ENCODE peak calls at places on chromosomes 2 and 18, in eight cellular contexts. R, O, C, M, E, Q, J and I are unnamed samples.
A peak's percentile ranks its signal among the peaks of the same experiment; 100 is the strongest.

GRCh38 chr2:217610411-217610814 is 392.4 kb downstream of the TNS1 start:
- DNase-seq in C (no peak), Q (no peak), O (no peak), M (no peak), R (no peak), J (peak; percentile 41), E (no peak), I (no peak)

GRCh38 chr2:218427741-218428140 is 8.8 kb downstream of the VIL1 start:
- DNase-seq in O (peak; percentile 12), Q (no peak), E (no peak), J (no peak), M (no peak), R (no peak), C (no peak), I (no peak)

GRCh38 chr2:120577896-120578295 is 157.8 kb upstream of the GLI2 start:
- DNase-seq in E (no peak), C (no peak), R (no peak), Q (no peak), J (no peak), M (no peak), O (no peak), I (no peak)

GRCh38 chr2:127400897-127401756 is 13.4 kb upstream of the MAP3K2 start:
- DNase-seq in E (no peak), O (peak; percentile 71), J (no peak), Q (no peak), C (no peak), R (no peak), M (no peak), I (no peak)

GRCh38 chr2:230879271-230879882 is 14.6 kb downstream of the ITM2C start:
- DNase-seq in O (no peak), J (no peak), R (no peak), C (no peak), M (no peak), Q (no peak), E (peak; percentile 4), I (no peak)

GRCh38 chr2:199922856-199923255 is 11.8 kb downstream of the C2orf69 start:
- DNase-seq in M (peak; percentile 3), C (no peak), Q (no peak), E (peak; percentile 37), O (no peak), J (no peak), R (no peak), I (no peak)

GRCh38 chr2:29611850-29612249 is 309.5 kb downstream of the ALK start:
- DNase-seq in M (no peak), E (peak; percentile 40), J (no peak), C (no peak), R (no peak), O (no peak), Q (no peak), I (no peak)

GRCh38 chr2:41495050-41495449 is 552.8 kb upstream of the PKDCC start:
- DNase-seq in Q (no peak), J (no peak), M (no peak), R (no peak), O (no peak), E (no peak), C (no peak), I (no peak)

GRCh38 chr2:70698847-70699246 is 69.2 kb downstream of the ADD2 start:
- DNase-seq in Q (no peak), C (no peak), J (no peak), E (peak; percentile 17), M (peak; percentile 13), O (no peak), R (no peak), I (peak; percentile 8)

GRCh38 chr18:2906522-2907458 is 60.0 kb downstream of the EMILIN2 start:
- DNase-seq in E (peak; percentile 42), J (no peak), O (peak; percentile 69), M (no peak), Q (no peak), C (peak; percentile 49), R (no peak), I (no peak)

GRCh38 chr2:226716126-226716525 is 83.5 kb downstream of the IRS1 start:
- DNase-seq in R (no peak), J (no peak), Q (no peak), E (no peak), M (no peak), C (no peak), O (no peak), I (no peak)

GRCh38 chr2:142615876-142616275 is 261.6 kb upstream of the KYNU start:
- DNase-seq in M (no peak), E (no peak), O (no peak), J (no peak), R (no peak), Q (no peak), C (no peak), I (no peak)

GRCh38 chr2:20525041-20526035 is 78.5 kb downstream of the RHOB start:
- DNase-seq in M (peak; percentile 20), Q (peak; percentile 36), E (peak; percentile 75), C (no peak), J (no peak), O (peak; percentile 89), R (no peak), I (peak; percentile 38)

GRCh38 chr2:232977438-232977971 is 35.6 kb downstream of the NGEF start:
- DNase-seq in J (no peak), C (no peak), E (no peak), O (no peak), M (no peak), R (no peak), Q (no peak), I (no peak)

GRCh38 chr2:29819570-29819969 is 101.8 kb downstream of the ALK start:
- DNase-seq in J (no peak), C (no peak), M (no peak), Q (no peak), O (no peak), E (no peak), R (no peak), I (no peak)

GRCh38 chr2:144938308-144938709 is 418.4 kb upstream of the ZEB2 start:
- DNase-seq in E (no peak), M (peak; percentile 29), R (peak; percentile 14), O (peak; percentile 78), J (no peak), C (no peak), Q (no peak), I (no peak)

GRCh38 chr18:59517446-59518171 is 158.5 kb upstream of the LMAN1 start:
- DNase-seq in E (peak; percentile 25), O (peak; percentile 40), C (peak; percentile 61), M (peak; percentile 13), R (no peak), J (no peak), Q (no peak), I (peak; percentile 54)

GRCh38 chr2:42031783-42032620 is 15.8 kb upstream of the PKDCC start:
- DNase-seq in E (no peak), J (no peak), O (no peak), M (no peak), R (no peak), Q (no peak), C (no peak), I (no peak)

GRCh38 chr2:100274566-100275199 is 47.6 kb downstream of the LONRF2 start:
- DNase-seq in R (no peak), J (no peak), C (no peak), M (no peak), O (no peak), Q (no peak), E (no peak), I (no peak)

GRCh38 chr2:132804045-132804444 is 134.0 kb upstream of the LYPD1 start:
- DNase-seq in J (peak; percentile 59), R (no peak), Q (no peak), E (no peak), C (no peak), O (peak; percentile 82), M (peak; percentile 9), I (no peak)

GRCh38 chr18:23134780-23135678 is at the start of gene CABLES1:
- DNase-seq in O (peak; percentile 76), R (peak; percentile 20), Q (no peak), J (peak; percentile 67), M (no peak), C (peak; percentile 64), E (peak; percentile 61), I (peak; percentile 74)

GRCh38 chr2:236608710-236609109 is 39.1 kb downstream of the ACKR3 start:
- DNase-seq in C (no peak), E (no peak), R (no peak), J (no peak), Q (no peak), O (peak; percentile 10), M (no peak), I (no peak)

GRCh38 chr18:23689616-23690504 is 607 bp downstream of the LAMA3 start:
- DNase-seq in O (no peak), Q (no peak), C (peak; percentile 14), M (no peak), R (no peak), E (peak; percentile 10), J (peak; percentile 47), I (no peak)